ENCODE peak calls at places on chromosome 3, in ten cellular contexts. One of them, this sample, is unnamed.

GRCh38 chr3:99248130-99248529 is 346.6 kb upstream of the DCBLD2 start:
- DNase-seq in AG09309: no peak
- DNase-seq in SK-N-SH: no peak
- DNase-seq in upper lobe of right lung: no peak
- DNase-seq in GM23338: no peak
- DNase-seq in cardiac muscle cell: peak; percentile 26
- DNase-seq in adrenal gland: no peak
- DNase-seq in GM12878: no peak
- DNase-seq in dorsolateral prefrontal cortex: no peak
- DNase-seq in right lobe of liver: no peak
- DNase-seq in this sample: no peak

GRCh38 chr3:127339943-127340861 is 52.4 kb upstream of the PRR20G start:
- DNase-seq in right lobe of liver: no peak
- DNase-seq in upper lobe of right lung: no peak
- DNase-seq in adrenal gland: no peak
- DNase-seq in cardiac muscle cell: no peak
- DNase-seq in GM23338: peak; percentile 11
- DNase-seq in AG09309: no peak
- DNase-seq in dorsolateral prefrontal cortex: no peak
- DNase-seq in GM12878: no peak
- DNase-seq in SK-N-SH: no peak
- DNase-seq in this sample: no peak

GRCh38 chr3:182327196-182327681 is 466.1 kb upstream of the ATP11B start:
- DNase-seq in GM12878: no peak
- DNase-seq in SK-N-SH: peak; percentile 15
- DNase-seq in cardiac muscle cell: no peak
- DNase-seq in adrenal gland: no peak
- DNase-seq in GM23338: peak; percentile 29
- DNase-seq in AG09309: no peak
- DNase-seq in dorsolateral prefrontal cortex: no peak
- DNase-seq in upper lobe of right lung: no peak
- DNase-seq in right lobe of liver: no peak
- DNase-seq in this sample: no peak

GRCh38 chr3:12754315-12754714 is 4.7 kb downstream of the TMEM40 start:
- DNase-seq in right lobe of liver: no peak
- DNase-seq in dorsolateral prefrontal cortex: no peak
- DNase-seq in GM23338: no peak
- DNase-seq in cardiac muscle cell: no peak
- DNase-seq in upper lobe of right lung: no peak
- DNase-seq in SK-N-SH: no peak
- DNase-seq in GM12878: no peak
- DNase-seq in adrenal gland: no peak
- DNase-seq in AG09309: no peak
- DNase-seq in this sample: no peak

GRCh38 chr3:180492047-180492446 is 109.9 kb upstream of the TTC14 start:
- DNase-seq in upper lobe of right lung: no peak
- DNase-seq in AG09309: no peak
- DNase-seq in cardiac muscle cell: no peak
- DNase-seq in SK-N-SH: no peak
- DNase-seq in right lobe of liver: no peak
- DNase-seq in GM12878: no peak
- DNase-seq in dorsolateral prefrontal cortex: no peak
- DNase-seq in GM23338: no peak
- DNase-seq in adrenal gland: no peak
- DNase-seq in this sample: no peak

GRCh38 chr3:16243706-16244490 is 20.8 kb downstream of the DPH3 start:
- DNase-seq in GM12878: no peak
- DNase-seq in AG09309: no peak
- DNase-seq in right lobe of liver: no peak
- DNase-seq in cardiac muscle cell: peak; percentile 38
- DNase-seq in adrenal gland: peak; percentile 37
- DNase-seq in dorsolateral prefrontal cortex: no peak
- DNase-seq in GM23338: no peak
- DNase-seq in upper lobe of right lung: no peak
- DNase-seq in SK-N-SH: no peak
- DNase-seq in this sample: peak; percentile 58

GRCh38 chr3:46261926-46262594 is 19.8 kb downstream of the CCR3 start:
- DNase-seq in dorsolateral prefrontal cortex: no peak
- DNase-seq in cardiac muscle cell: no peak
- DNase-seq in adrenal gland: no peak
- DNase-seq in GM23338: no peak
- DNase-seq in right lobe of liver: no peak
- DNase-seq in AG09309: no peak
- DNase-seq in upper lobe of right lung: no peak
- DNase-seq in GM12878: no peak
- DNase-seq in SK-N-SH: no peak
- DNase-seq in this sample: no peak

GRCh38 chr3:152834354-152835310 is at the start of gene P2RY1:
- DNase-seq in GM12878: peak; percentile 57
- DNase-seq in right lobe of liver: peak; percentile 69
- DNase-seq in SK-N-SH: peak; percentile 70
- DNase-seq in cardiac muscle cell: peak; percentile 86
- DNase-seq in upper lobe of right lung: peak; percentile 90
- DNase-seq in GM23338: peak; percentile 88
- DNase-seq in adrenal gland: peak; percentile 49
- DNase-seq in dorsolateral prefrontal cortex: peak; percentile 59
- DNase-seq in AG09309: no peak
- DNase-seq in this sample: peak; percentile 62

GRCh38 chr3:51705276-51706020 is 1.4 kb upstream of the GRM2 start:
- DNase-seq in GM12878: no peak
- DNase-seq in upper lobe of right lung: peak; percentile 46
- DNase-seq in cardiac muscle cell: no peak
- DNase-seq in SK-N-SH: no peak
- DNase-seq in adrenal gland: no peak
- DNase-seq in dorsolateral prefrontal cortex: peak; percentile 36
- DNase-seq in GM23338: no peak
- DNase-seq in right lobe of liver: peak; percentile 17
- DNase-seq in AG09309: no peak
- DNase-seq in this sample: no peak

GRCh38 chr3:13972679-13973379 is 93.0 kb upstream of the WNT7A start:
- DNase-seq in upper lobe of right lung: no peak
- DNase-seq in adrenal gland: no peak
- DNase-seq in right lobe of liver: no peak
- DNase-seq in AG09309: no peak
- DNase-seq in dorsolateral prefrontal cortex: no peak
- DNase-seq in GM12878: no peak
- DNase-seq in SK-N-SH: no peak
- DNase-seq in GM23338: peak; percentile 34
- DNase-seq in cardiac muscle cell: no peak
- DNase-seq in this sample: no peak

GRCh38 chr3:13308406-13308805 is 111.7 kb downstream of the NUP210 start:
- DNase-seq in AG09309: no peak
- DNase-seq in GM23338: peak; percentile 90
- DNase-seq in dorsolateral prefrontal cortex: peak; percentile 59
- DNase-seq in cardiac muscle cell: peak; percentile 38
- DNase-seq in GM12878: no peak
- DNase-seq in right lobe of liver: no peak
- DNase-seq in upper lobe of right lung: no peak
- DNase-seq in adrenal gland: peak; percentile 54
- DNase-seq in SK-N-SH: peak; percentile 74
- DNase-seq in this sample: peak; percentile 36

GRCh38 chr3:32781211-32781968 is 36.4 kb upstream of the TRIM71 start:
- DNase-seq in AG09309: no peak
- DNase-seq in dorsolateral prefrontal cortex: peak; percentile 82
- DNase-seq in upper lobe of right lung: peak; percentile 93
- DNase-seq in GM23338: peak; percentile 97
- DNase-seq in cardiac muscle cell: peak; percentile 81
- DNase-seq in SK-N-SH: peak; percentile 95
- DNase-seq in adrenal gland: peak; percentile 67
- DNase-seq in GM12878: peak; percentile 26
- DNase-seq in right lobe of liver: peak; percentile 82
- DNase-seq in this sample: peak; percentile 85

GRCh38 chr3:53243165-53243564 is 12.7 kb downstream of the TKT start:
- DNase-seq in cardiac muscle cell: peak; percentile 35
- DNase-seq in adrenal gland: peak; percentile 73
- DNase-seq in GM12878: no peak
- DNase-seq in right lobe of liver: no peak
- DNase-seq in GM23338: peak; percentile 58
- DNase-seq in SK-N-SH: peak; percentile 47
- DNase-seq in dorsolateral prefrontal cortex: no peak
- DNase-seq in AG09309: no peak
- DNase-seq in upper lobe of right lung: peak; percentile 73
- DNase-seq in this sample: peak; percentile 69

GRCh38 chr3:192336286-192336685 is 391.1 kb downstream of the FGF12 start:
- DNase-seq in upper lobe of right lung: no peak
- DNase-seq in dorsolateral prefrontal cortex: no peak
- DNase-seq in right lobe of liver: no peak
- DNase-seq in GM23338: peak; percentile 21
- DNase-seq in adrenal gland: no peak
- DNase-seq in cardiac muscle cell: no peak
- DNase-seq in GM12878: no peak
- DNase-seq in SK-N-SH: no peak
- DNase-seq in AG09309: no peak
- DNase-seq in this sample: no peak
- TF ChIP-seq CTCF in upper lobe of right lung: no peak
- TF ChIP-seq CTCF in dorsolateral prefrontal cortex: no peak
- TF ChIP-seq CTCF in right lobe of liver: no peak
- TF ChIP-seq CTCF in GM23338: peak; percentile 56
- TF ChIP-seq CTCF in adrenal gland: no peak
- TF ChIP-seq CTCF in cardiac muscle cell: peak; percentile 15
- TF ChIP-seq CTCF in GM12878: no peak
- TF ChIP-seq CTCF in SK-N-SH: peak; percentile 43
- TF ChIP-seq CTCF in AG09309: no peak
- TF ChIP-seq CTCF in this sample: no peak

GRCh38 chr3:30679045-30679444 is 72.6 kb downstream of the TGFBR2 start:
- DNase-seq in SK-N-SH: no peak
- DNase-seq in GM12878: no peak
- DNase-seq in GM23338: no peak
- DNase-seq in cardiac muscle cell: no peak
- DNase-seq in adrenal gland: no peak
- DNase-seq in upper lobe of right lung: no peak
- DNase-seq in dorsolateral prefrontal cortex: no peak
- DNase-seq in AG09309: no peak
- DNase-seq in right lobe of liver: no peak
- DNase-seq in this sample: no peak

GRCh38 chr3:30682434-30683155 is 76.2 kb downstream of the TGFBR2 start:
- DNase-seq in GM12878: no peak
- DNase-seq in right lobe of liver: no peak
- DNase-seq in AG09309: no peak
- DNase-seq in GM23338: no peak
- DNase-seq in dorsolateral prefrontal cortex: no peak
- DNase-seq in upper lobe of right lung: no peak
- DNase-seq in SK-N-SH: no peak
- DNase-seq in cardiac muscle cell: no peak
- DNase-seq in adrenal gland: no peak
- DNase-seq in this sample: no peak

GRCh38 chr3:30680789-30681188 is 74.4 kb downstream of the TGFBR2 start:
- DNase-seq in GM23338: no peak
- DNase-seq in dorsolateral prefrontal cortex: peak; percentile 77
- DNase-seq in right lobe of liver: no peak
- DNase-seq in AG09309: no peak
- DNase-seq in upper lobe of right lung: no peak
- DNase-seq in SK-N-SH: peak; percentile 10
- DNase-seq in GM12878: no peak
- DNase-seq in adrenal gland: no peak
- DNase-seq in cardiac muscle cell: peak; percentile 38
- DNase-seq in this sample: peak; percentile 47

GRCh38 chr3:30683769-30684168 is 77.4 kb downstream of the TGFBR2 start:
- DNase-seq in adrenal gland: no peak
- DNase-seq in AG09309: no peak
- DNase-seq in GM23338: no peak
- DNase-seq in dorsolateral prefrontal cortex: no peak
- DNase-seq in SK-N-SH: no peak
- DNase-seq in right lobe of liver: no peak
- DNase-seq in upper lobe of right lung: no peak
- DNase-seq in cardiac muscle cell: no peak
- DNase-seq in GM12878: no peak
- DNase-seq in this sample: no peak

GRCh38 chr3:30681276-30682211 is 75.1 kb downstream of the TGFBR2 start:
- DNase-seq in SK-N-SH: peak; percentile 65
- DNase-seq in adrenal gland: peak; percentile 56
- DNase-seq in dorsolateral prefrontal cortex: peak; percentile 54
- DNase-seq in right lobe of liver: peak; percentile 60
- DNase-seq in GM23338: no peak
- DNase-seq in GM12878: no peak
- DNase-seq in cardiac muscle cell: peak; percentile 62
- DNase-seq in upper lobe of right lung: no peak
- DNase-seq in AG09309: peak; percentile 45
- DNase-seq in this sample: peak; percentile 73
- H3K4me3 ChIP-seq in SK-N-SH: no peak overlapping the region
- H3K4me3 ChIP-seq in adrenal gland: no peak overlapping the region
- H3K4me3 ChIP-seq in dorsolateral prefrontal cortex: peak overlapping the region; percentile 13
- H3K4me3 ChIP-seq in right lobe of liver: no peak overlapping the region
- H3K4me3 ChIP-seq in GM23338: no peak overlapping the region
- H3K4me3 ChIP-seq in GM12878: no peak overlapping the region
- H3K4me3 ChIP-seq in cardiac muscle cell: no peak overlapping the region
- H3K4me3 ChIP-seq in upper lobe of right lung: no peak overlapping the region
- H3K4me3 ChIP-seq in AG09309: no peak overlapping the region
- H3K4me3 ChIP-seq in this sample: peak overlapping the region; percentile 4

GRCh38 chr3:57110214-57110613 is 49.8 kb downstream of the SPATA12 start:
- DNase-seq in right lobe of liver: no peak
- DNase-seq in dorsolateral prefrontal cortex: no peak
- DNase-seq in GM23338: no peak
- DNase-seq in AG09309: no peak
- DNase-seq in GM12878: no peak
- DNase-seq in cardiac muscle cell: no peak
- DNase-seq in SK-N-SH: no peak
- DNase-seq in adrenal gland: no peak
- DNase-seq in upper lobe of right lung: no peak
- DNase-seq in this sample: no peak

GRCh38 chr3:57110797-57111196 is 50.3 kb downstream of the SPATA12 start:
- DNase-seq in SK-N-SH: no peak
- DNase-seq in right lobe of liver: no peak
- DNase-seq in GM12878: no peak
- DNase-seq in GM23338: no peak
- DNase-seq in upper lobe of right lung: no peak
- DNase-seq in dorsolateral prefrontal cortex: no peak
- DNase-seq in adrenal gland: no peak
- DNase-seq in AG09309: no peak
- DNase-seq in cardiac muscle cell: no peak
- DNase-seq in this sample: no peak

GRCh38 chr3:57108684-57109083 is 48.2 kb downstream of the SPATA12 start:
- DNase-seq in GM12878: no peak
- DNase-seq in right lobe of liver: no peak
- DNase-seq in AG09309: no peak
- DNase-seq in dorsolateral prefrontal cortex: no peak
- DNase-seq in cardiac muscle cell: no peak
- DNase-seq in SK-N-SH: no peak
- DNase-seq in GM23338: no peak
- DNase-seq in adrenal gland: no peak
- DNase-seq in upper lobe of right lung: no peak
- DNase-seq in this sample: no peak

GRCh38 chr3:57109437-57110199 is 49.2 kb downstream of the SPATA12 start:
- DNase-seq in GM12878: no peak
- DNase-seq in upper lobe of right lung: no peak
- DNase-seq in right lobe of liver: no peak
- DNase-seq in dorsolateral prefrontal cortex: no peak
- DNase-seq in adrenal gland: no peak
- DNase-seq in cardiac muscle cell: no peak
- DNase-seq in GM23338: peak; percentile 51
- DNase-seq in SK-N-SH: no peak
- DNase-seq in AG09309: no peak
- DNase-seq in this sample: no peak

GRCh38 chr3:57112206-57112605 is 51.7 kb downstream of the SPATA12 start:
- DNase-seq in right lobe of liver: no peak
- DNase-seq in AG09309: no peak
- DNase-seq in cardiac muscle cell: peak; percentile 26
- DNase-seq in adrenal gland: peak; percentile 45
- DNase-seq in dorsolateral prefrontal cortex: no peak
- DNase-seq in SK-N-SH: peak; percentile 72
- DNase-seq in GM12878: no peak
- DNase-seq in upper lobe of right lung: no peak
- DNase-seq in GM23338: peak; percentile 75
- DNase-seq in this sample: no peak
- TF ChIP-seq CTCF in right lobe of liver: no peak
- TF ChIP-seq CTCF in AG09309: peak; percentile 24
- TF ChIP-seq CTCF in cardiac muscle cell: peak; percentile 39
- TF ChIP-seq CTCF in adrenal gland: no peak
- TF ChIP-seq CTCF in dorsolateral prefrontal cortex: no peak
- TF ChIP-seq CTCF in SK-N-SH: peak; percentile 55
- TF ChIP-seq CTCF in GM12878: peak; percentile 49
- TF ChIP-seq CTCF in upper lobe of right lung: peak; percentile 15
- TF ChIP-seq CTCF in GM23338: peak; percentile 59
- TF ChIP-seq CTCF in this sample: peak; percentile 36

GRCh38 chr3:111428301-111428700 is 113.7 kb upstream of the CD96 start:
- DNase-seq in GM12878: no peak
- DNase-seq in cardiac muscle cell: no peak
- DNase-seq in GM23338: no peak
- DNase-seq in SK-N-SH: no peak
- DNase-seq in upper lobe of right lung: no peak
- DNase-seq in right lobe of liver: no peak
- DNase-seq in adrenal gland: no peak
- DNase-seq in dorsolateral prefrontal cortex: no peak
- DNase-seq in AG09309: no peak
- DNase-seq in this sample: no peak
- H3K4me3 ChIP-seq in GM12878: no peak overlapping the region
- H3K4me3 ChIP-seq in cardiac muscle cell: no peak overlapping the region
- H3K4me3 ChIP-seq in GM23338: no peak overlapping the region
- H3K4me3 ChIP-seq in SK-N-SH: no peak overlapping the region
- H3K4me3 ChIP-seq in upper lobe of right lung: no peak overlapping the region
- H3K4me3 ChIP-seq in right lobe of liver: no peak overlapping the region
- H3K4me3 ChIP-seq in adrenal gland: no peak overlapping the region
- H3K4me3 ChIP-seq in dorsolateral prefrontal cortex: no peak overlapping the region
- H3K4me3 ChIP-seq in AG09309: no peak overlapping the region
- H3K4me3 ChIP-seq in this sample: no peak overlapping the region

This sample was measured in cardiac fibroblast.